ENCODE peak calls at places on chromosomes 13 and 19, in seven cellular contexts. One of them, this sample, is unnamed.

GRCh38 chr19:29753190-29753933 is 38.3 kb upstream of the C19orf12 start:
- DNase-seq in left ventricle myocardium inferior: no peak
- DNase-seq in AG04449: no peak
- DNase-seq in stimulated activated CD4-positive, alpha-beta T cell treated with anti-CD3 and anti-CD28 coated beads, Interleukin-1b, Interleukin-23, amount 100 ng/mL, for 24 hours: no peak
- DNase-seq in WTC11: no peak
- DNase-seq in endothelial cell: no peak
- DNase-seq in Caki2: no peak
- DNase-seq in this sample: no peak

GRCh38 chr19:46659151-46660007 is 1.6 kb downstream of the DACT3 start:
- DNase-seq in left ventricle myocardium inferior: no peak
- DNase-seq in AG04449: no peak
- DNase-seq in stimulated activated CD4-positive, alpha-beta T cell treated with anti-CD3 and anti-CD28 coated beads, Interleukin-1b, Interleukin-23, amount 100 ng/mL, for 24 hours: no peak
- DNase-seq in WTC11: peak
- DNase-seq in endothelial cell: peak
- DNase-seq in Caki2: no peak
- DNase-seq in this sample: peak

GRCh38 chr19:934865-935422 is 9.1 kb downstream of the ARID3A start:
- DNase-seq in left ventricle myocardium inferior: peak
- DNase-seq in AG04449: no peak
- DNase-seq in stimulated activated CD4-positive, alpha-beta T cell treated with anti-CD3 and anti-CD28 coated beads, Interleukin-1b, Interleukin-23, amount 100 ng/mL, for 24 hours: no peak
- DNase-seq in WTC11: no peak
- DNase-seq in endothelial cell: no peak
- DNase-seq in Caki2: no peak
- DNase-seq in this sample: no peak

GRCh38 chr13:39100996-39101751 is 62.9 kb downstream of the NHLRC3 start:
- DNase-seq in left ventricle myocardium inferior: no peak
- DNase-seq in AG04449: no peak
- DNase-seq in stimulated activated CD4-positive, alpha-beta T cell treated with anti-CD3 and anti-CD28 coated beads, Interleukin-1b, Interleukin-23, amount 100 ng/mL, for 24 hours: no peak
- DNase-seq in WTC11: no peak
- DNase-seq in endothelial cell: no peak
- DNase-seq in Caki2: no peak
- DNase-seq in this sample: no peak

GRCh38 chr19:2495651-2496316 is 19.9 kb downstream of the GADD45B start:
- DNase-seq in left ventricle myocardium inferior: no peak
- DNase-seq in AG04449: no peak
- DNase-seq in stimulated activated CD4-positive, alpha-beta T cell treated with anti-CD3 and anti-CD28 coated beads, Interleukin-1b, Interleukin-23, amount 100 ng/mL, for 24 hours: no peak
- DNase-seq in WTC11: no peak
- DNase-seq in endothelial cell: no peak
- DNase-seq in Caki2: no peak
- DNase-seq in this sample: no peak

GRCh38 chr13:50686547-50686946 is 156.9 kb downstream of the DLEU7 start:
- DNase-seq in left ventricle myocardium inferior: no peak
- DNase-seq in AG04449: no peak
- DNase-seq in stimulated activated CD4-positive, alpha-beta T cell treated with anti-CD3 and anti-CD28 coated beads, Interleukin-1b, Interleukin-23, amount 100 ng/mL, for 24 hours: no peak
- DNase-seq in WTC11: no peak
- DNase-seq in endothelial cell: no peak
- DNase-seq in Caki2: no peak
- DNase-seq in this sample: no peak

GRCh38 chr19:35773020-35773809 is 2.1 kb upstream of the ARHGAP33 start:
- DNase-seq in left ventricle myocardium inferior: no peak
- DNase-seq in AG04449: no peak
- DNase-seq in stimulated activated CD4-positive, alpha-beta T cell treated with anti-CD3 and anti-CD28 coated beads, Interleukin-1b, Interleukin-23, amount 100 ng/mL, for 24 hours: no peak
- DNase-seq in WTC11: no peak
- DNase-seq in endothelial cell: no peak
- DNase-seq in Caki2: peak
- DNase-seq in this sample: no peak

GRCh38 chr13:80529734-80530133 is 188.8 kb upstream of the SPRY2 start:
- DNase-seq in left ventricle myocardium inferior: no peak
- DNase-seq in AG04449: no peak
- DNase-seq in stimulated activated CD4-positive, alpha-beta T cell treated with anti-CD3 and anti-CD28 coated beads, Interleukin-1b, Interleukin-23, amount 100 ng/mL, for 24 hours: no peak
- DNase-seq in WTC11: no peak
- DNase-seq in endothelial cell: no peak
- DNase-seq in Caki2: peak
- DNase-seq in this sample: no peak